ENCODE peak calls at places on chromosome 22, in four cellular contexts. X, K, M and L are unnamed samples.

GRCh38 chr22:30866811-30867271 is 101.7 kb downstream of the MORC2 start:
- DNase-seq in X (no peak), M (peak), K (no peak), L (peak)

GRCh38 chr22:44024288-44024908 is at the start of gene PARVB:
- DNase-seq in X (peak), M (peak), K (no peak), L (peak)

GRCh38 chr22:25176175-25176574 is 23.5 kb upstream of the CRYBB3 start:
- DNase-seq in K (no peak), M (no peak), X (no peak), L (no peak)

GRCh38 chr22:49965291-49966040 is 4.9 kb downstream of the PIM3 start:
- DNase-seq in M (no peak), X (no peak), K (no peak), L (no peak)

GRCh38 chr22:36301384-36301828 is 48.5 kb downstream of the APOL1 start:
- DNase-seq in K (no peak), M (peak), X (peak), L (peak)

GRCh38 chr22:36008565-36008964 is 20.1 kb downstream of the RBFOX2 start:
- DNase-seq in X (no peak), K (no peak), M (no peak), L (no peak)

GRCh38 chr22:49991167-49991566 is 21.4 kb downstream of the IL17REL start:
- DNase-seq in M (no peak), X (no peak), K (no peak), L (no peak)

GRCh38 chr22:35124674-35125219 is 58.8 kb downstream of the ISX start:
- DNase-seq in X (no peak), K (no peak), M (no peak), L (no peak)

GRCh38 chr22:24076091-24076867 is 65.2 kb downstream of the CABIN1 start:
- DNase-seq in M (no peak), K (no peak), X (no peak), L (no peak)

GRCh38 chr22:29727248-29727551 is 7.4 kb downstream of the CABP7 start:
- DNase-seq in X (peak), K (no peak), M (peak), L (peak)

GRCh38 chr22:29726104-29726503 is 6.3 kb downstream of the CABP7 start:
- DNase-seq in X (no peak), K (no peak), M (peak), L (no peak)

GRCh38 chr22:29731058-29731850 is 11.5 kb downstream of the CABP7 start:
- DNase-seq in K (no peak), M (no peak), X (no peak), L (no peak)

GRCh38 chr22:29726512-29727247 is 6.9 kb downstream of the CABP7 start:
- DNase-seq in X (no peak), M (no peak), K (no peak), L (no peak)

GRCh38 chr22:29729161-29729560 is 9.4 kb downstream of the CABP7 start:
- DNase-seq in M (no peak), K (no peak), X (no peak), L (no peak)
- TF ChIP-seq SPI1 in M (no peak), K (no peak), X (no peak), L (no peak)

GRCh38 chr22:46668116-46668515 is 47.9 kb downstream of the GRAMD4 start:
- DNase-seq in M (no peak), X (no peak), K (no peak), L (no peak)
- TF ChIP-seq POLR2AphosphoS5 in M (no peak), X (no peak), K (no peak), L (no peak)

GRCh38 chr22:42724062-42724461 is 3.4 kb upstream of the A4GALT start:
- DNase-seq in X (no peak), K (no peak), M (no peak), L (no peak)
- TF ChIP-seq SPI1 in X (no peak), K (no peak), M (no peak), L (no peak)

DNA sequence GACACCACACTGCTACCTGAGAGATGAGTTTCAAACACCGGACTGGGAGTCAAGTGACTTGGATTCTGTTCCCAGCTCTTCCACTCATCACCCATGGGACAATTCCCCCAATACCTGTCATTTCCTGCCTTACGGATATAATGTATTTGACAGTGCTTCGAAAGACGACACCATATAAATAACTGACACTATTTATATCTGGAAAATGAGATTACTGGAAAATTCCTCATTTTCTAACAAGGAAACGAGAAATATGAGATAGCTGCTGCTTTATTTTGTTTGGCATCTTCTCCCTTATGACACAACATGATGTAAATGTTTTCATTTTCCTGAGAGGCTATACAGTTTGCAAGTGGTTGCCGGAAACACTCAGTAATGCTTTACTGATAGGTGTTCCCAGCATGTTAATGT is 8.6 kb downstream of the HSCB start:
- DNase-seq in K (no peak), X (no peak), M (no peak), L (no peak)
- TF ChIP-seq POLR2AphosphoS5 in K (no peak), X (no peak), M (no peak), L (no peak)

DNA sequence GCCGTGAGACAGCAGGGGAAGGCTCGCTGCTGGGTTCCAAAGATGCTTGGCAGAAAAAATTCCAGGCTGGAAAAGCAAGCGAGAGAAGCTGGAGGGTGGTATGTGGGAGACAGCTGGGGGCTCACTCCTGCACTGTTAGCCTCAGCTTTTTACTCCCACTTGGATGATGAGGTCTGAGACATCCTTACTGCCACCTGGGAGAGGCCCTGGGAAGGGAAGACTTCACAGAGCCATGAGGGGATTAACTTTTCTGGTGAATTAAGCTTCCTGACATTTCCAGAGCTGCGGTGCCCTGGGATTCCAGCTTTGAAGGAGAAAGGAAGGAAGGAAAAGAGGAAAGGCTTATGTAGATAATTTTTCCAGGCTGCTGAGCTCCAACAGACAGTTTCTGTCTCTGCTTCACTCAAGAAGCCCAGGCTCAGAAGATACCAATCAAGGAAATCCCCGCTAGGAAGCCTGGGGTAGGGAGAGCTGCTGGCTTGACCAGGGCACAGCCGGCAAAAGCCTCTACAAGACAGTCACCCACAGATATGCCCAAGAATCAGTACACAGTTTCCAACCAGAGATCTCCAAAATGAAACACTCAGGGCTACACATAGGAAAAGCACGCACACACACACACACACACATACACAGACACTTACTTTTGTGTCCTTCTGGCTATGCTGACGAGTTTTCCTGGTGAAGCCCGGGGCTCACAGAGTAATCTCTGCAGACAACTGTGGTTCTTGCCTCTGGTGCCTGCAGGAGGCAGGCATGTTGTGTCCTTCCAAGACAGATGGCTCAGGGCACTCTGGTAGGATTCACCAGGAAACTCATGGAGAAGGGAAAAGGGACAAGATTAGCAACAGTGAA is 907 bp downstream of the MCHR1 start:
- DNase-seq in M (no peak), K (no peak), X (no peak), L (no peak)
- TF ChIP-seq SPI1 in M (no peak), K (no peak), X (no peak), L (no peak)

DNA sequence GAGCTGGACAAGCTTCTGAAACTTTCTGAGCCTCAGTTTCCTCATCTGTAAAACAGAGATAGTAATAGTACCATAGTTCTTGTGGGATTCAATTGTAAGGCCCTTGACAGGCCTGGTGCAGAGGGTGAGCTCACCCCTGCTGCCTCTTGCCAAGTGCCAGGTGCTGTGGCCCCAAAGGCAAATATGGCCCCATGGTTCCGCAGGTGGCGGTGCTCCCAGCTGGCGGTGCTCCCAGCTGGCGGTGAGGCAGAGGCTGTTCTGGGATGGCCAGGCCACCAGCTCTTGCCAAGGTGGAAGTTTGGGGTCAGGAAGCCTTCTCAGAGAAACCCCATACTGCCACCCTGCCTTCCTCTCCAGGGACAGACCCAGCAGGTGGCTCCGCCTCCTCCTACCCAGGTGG is 8.8 kb downstream of the NPTXR start:
- DNase-seq in K (no peak), M (no peak), X (no peak), L (no peak)
- TF ChIP-seq POLR2AphosphoS5 in K (no peak), M (no peak), X (no peak), L (no peak)

DNA sequence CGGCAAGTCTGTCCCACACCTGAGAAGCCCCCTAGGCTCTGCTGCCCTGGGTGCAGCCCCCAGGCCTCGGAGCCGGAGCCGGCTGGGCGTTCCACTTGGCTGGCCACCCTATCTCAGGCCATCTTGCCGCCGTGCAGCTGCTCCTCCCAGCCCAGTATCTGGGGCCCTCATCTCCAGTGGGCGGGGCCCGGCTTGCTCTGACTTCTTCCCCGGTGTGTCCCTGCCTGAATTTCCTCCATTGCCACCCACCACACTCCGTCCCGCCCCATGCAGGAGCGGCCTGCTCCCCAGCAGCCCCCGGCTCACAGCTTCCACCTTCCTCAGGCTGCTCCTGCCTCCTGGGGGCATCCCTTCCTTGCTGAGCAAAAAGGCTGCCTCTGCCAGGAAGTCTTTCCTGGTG is 46.6 kb downstream of the WNT7B start:
- DNase-seq in X (no peak), K (no peak), M (peak), L (no peak)
- TF ChIP-seq SPI1 in X (no peak), K (no peak), M (no peak), L (no peak)

GRCh38 chr22:17575151-17575550 is 11.9 kb downstream of the SLC25A18 start:
- DNase-seq in K (no peak), X (no peak), M (no peak), L (no peak)

GRCh38 chr22:17566776-17567175 is 3.5 kb downstream of the SLC25A18 start:
- DNase-seq in K (no peak), M (no peak), X (no peak), L (no peak)

GRCh38 chr22:17569971-17570511 is 6.7 kb downstream of the SLC25A18 start:
- DNase-seq in X (no peak), M (no peak), K (no peak), L (no peak)

GRCh38 chr22:17575681-17576080 is 12.4 kb downstream of the SLC25A18 start:
- DNase-seq in M (no peak), K (no peak), X (no peak), L (no peak)

DNA sequence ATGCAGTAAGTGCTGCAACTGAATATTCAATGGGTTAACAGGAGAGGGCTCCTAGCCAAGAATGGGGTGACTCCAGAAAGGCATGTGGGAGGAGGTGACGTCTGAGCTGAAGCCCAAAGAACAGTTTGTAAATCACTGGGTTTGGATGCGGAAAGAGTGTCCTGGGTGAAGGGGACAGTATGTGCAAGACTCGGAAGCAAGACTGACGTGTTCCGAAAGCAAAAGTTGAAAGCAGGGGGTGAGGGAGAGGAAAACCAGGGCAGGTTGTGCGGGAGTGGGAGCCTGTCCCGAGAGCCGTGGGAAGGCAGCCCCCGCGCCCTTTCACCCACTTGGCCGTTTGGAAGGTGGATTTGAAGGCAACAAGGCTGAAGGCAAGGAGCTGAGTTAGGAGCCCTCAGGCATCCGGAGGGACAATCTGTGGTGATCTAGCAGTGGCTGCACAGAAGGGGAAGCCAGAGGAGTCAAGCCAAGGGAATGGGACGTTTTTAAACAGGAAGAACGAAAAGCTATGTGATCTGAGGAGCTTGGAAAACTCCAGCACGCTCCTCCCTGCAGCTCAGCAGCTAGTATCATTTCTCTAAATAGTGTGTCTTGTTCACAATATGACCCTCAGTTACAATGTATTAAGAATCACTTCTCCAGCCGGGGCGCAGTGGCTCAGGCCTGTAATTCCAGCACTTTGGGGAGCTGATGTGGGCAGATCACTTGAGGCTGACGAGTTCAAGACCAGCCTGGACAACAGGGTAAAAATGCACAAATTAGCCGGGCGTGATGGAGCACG is 7.7 kb downstream of the SLC25A18 start:
- DNase-seq in K (no peak), M (no peak), X (no peak), L (no peak)
- TF ChIP-seq POLR2AphosphoS5 in K (no peak), M (no peak), X (no peak), L (no peak)

GRCh38 chr22:40347300-40347699 is 1.0 kb downstream of the ADSL start:
- DNase-seq in X (no peak), M (no peak), K (no peak), L (no peak)
- TF ChIP-seq SPI1 in X (no peak), M (no peak), K (no peak), L (no peak)

GRCh38 chr22:48690583-48691317 is 1136.9 kb downstream of the BRD1 start:
- DNase-seq in X (no peak), K (no peak), M (no peak), L (no peak)

GRCh38 chr22:48691431-48691851 is 1136.2 kb downstream of the BRD1 start:
- DNase-seq in X (no peak), M (no peak), K (no peak), L (no peak)

GRCh38 chr22:48694296-48694883 is 1133.3 kb downstream of the BRD1 start:
- DNase-seq in X (no peak), K (no peak), M (no peak), L (no peak)

GRCh38 chr22:48693377-48694135 is 1134.1 kb downstream of the BRD1 start:
- DNase-seq in M (no peak), K (no peak), X (no peak), L (no peak)

DNA sequence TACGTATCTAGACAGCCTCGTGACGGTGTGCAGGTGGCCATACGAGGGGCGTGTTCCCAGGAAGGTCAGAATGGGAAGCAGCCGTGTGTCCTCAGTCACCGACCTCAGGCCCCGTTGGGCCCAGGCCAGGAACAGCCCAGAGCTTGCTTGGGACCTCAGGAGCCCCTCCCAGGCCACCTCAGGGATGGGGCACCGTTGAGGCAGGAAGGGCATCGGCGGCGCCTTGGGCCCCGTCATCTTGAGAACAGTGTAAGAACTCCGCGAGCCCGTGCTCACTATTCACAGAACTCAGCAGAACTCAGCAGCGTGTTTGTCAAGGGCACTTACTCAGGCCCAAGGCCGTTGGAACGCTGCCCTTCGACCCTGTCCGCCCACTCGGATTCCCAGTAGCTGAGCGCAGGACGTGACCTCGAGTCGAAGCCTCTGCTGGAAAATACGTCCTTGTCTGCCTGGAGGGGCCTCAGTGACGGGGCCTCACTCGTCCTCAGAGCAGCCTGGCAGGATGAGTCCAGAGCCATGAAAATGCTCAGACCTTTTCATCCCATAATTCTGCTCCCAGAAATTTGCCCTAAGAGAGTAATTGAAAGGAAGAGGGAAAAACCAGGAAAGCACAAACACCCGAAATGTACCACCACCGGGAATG is 1134.8 kb downstream of the BRD1 start:
- DNase-seq in X (no peak), M (no peak), K (no peak), L (no peak)
- TF ChIP-seq POLR2AphosphoS5 in X (no peak), M (no peak), K (no peak), L (no peak)